ENCODE peak calls at places on chromosomes 11 and 22, in six cellular contexts. Y, L, J, P, Q and Z are unnamed samples.

GRCh38 chr11:1203505-1204271 is 19.2 kb upstream of the MUC5B start:
- DNase-seq in Y (peak), P (peak), L (no peak), Q (no peak), J (no peak), Z (no peak)

GRCh38 chr11:75656044-75656726 is 12.7 kb downstream of the MAP6 start:
- DNase-seq in P (no peak), Q (no peak), J (no peak), L (no peak), Y (no peak), Z (no peak)

GRCh38 chr11:72217856-72218745 is 1.5 kb downstream of the FOLR2 start:
- DNase-seq in P (no peak), Q (no peak), Y (no peak), J (no peak), L (no peak), Z (no peak)

GRCh38 chr11:69958308-69958707 is 119.8 kb upstream of the ANO1 start:
- DNase-seq in P (no peak), J (no peak), Y (no peak), Q (no peak), L (no peak), Z (no peak)

GRCh38 chr11:64765291-64765803 is 5.6 kb upstream of the PYGM start:
- DNase-seq in Q (no peak), J (no peak), Y (no peak), L (no peak), P (peak), Z (no peak)

GRCh38 chr22:29517215-29517908 is 36.2 kb downstream of the THOC5 start:
- DNase-seq in P (no peak), L (no peak), Q (no peak), J (no peak), Y (no peak), Z (no peak)

GRCh38 chr22:39343259-39344045 is 6.3 kb upstream of the SYNGR1 start:
- DNase-seq in P (no peak), J (peak), L (peak), Q (peak), Y (peak), Z (peak)

GRCh38 chr11:123511037-123511870 is 81.2 kb downstream of the GRAMD1B start:
- DNase-seq in P (peak), Q (peak), L (peak), Y (peak), J (peak), Z (peak)

GRCh38 chr11:14443642-14444041 is 56.0 kb downstream of the COPB1 start:
- DNase-seq in L (no peak), P (no peak), J (peak), Y (no peak), Q (no peak), Z (no peak)

GRCh38 chr11:98616256-98616655 is 404.5 kb upstream of the CNTN5 start:
- DNase-seq in Y (no peak), P (no peak), Q (no peak), J (no peak), L (no peak), Z (no peak)

GRCh38 chr11:72239849-72240460 is 4.0 kb downstream of the PHOX2A start:
- DNase-seq in J (no peak), L (no peak), Q (no peak), Y (no peak), P (peak), Z (no peak)

GRCh38 chr11:134339756-134340155 is 8.0 kb downstream of the GLB1L2 start:
- DNase-seq in J (no peak), P (no peak), L (no peak), Y (no peak), Q (no peak), Z (no peak)

GRCh38 chr22:37781434-37782059 is 26.2 kb upstream of the GCAT start:
- DNase-seq in J (peak), L (no peak), P (no peak), Y (no peak), Q (no peak), Z (no peak)